ENCODE peak calls at places on chromosomes 11 and 22, in seven cellular contexts. One of them, this sample, is unnamed. For H3K4me1, the result is how much of the 10 kb centered on the place peaks cover.

GRCh38 chr11:57491371-57492061 is 24.0 kb downstream of the SLC43A1 start:
- DNase-seq in prostate gland: no peak
- DNase-seq in left ventricle myocardium inferior: peak
- DNase-seq in HAP-1: peak
- DNase-seq in body of pancreas: peak
- DNase-seq in H9: peak
- DNase-seq in sigmoid colon: no peak
- DNase-seq in this sample: peak

GRCh38 chr22:27913162-27913741 is 5.8 kb downstream of the PITPNB start:
- DNase-seq in sigmoid colon: no peak
- DNase-seq in prostate gland: no peak
- DNase-seq in body of pancreas: no peak
- DNase-seq in H9: no peak
- DNase-seq in HAP-1: no peak
- DNase-seq in left ventricle myocardium inferior: no peak
- DNase-seq in this sample: no peak

GRCh38 chr22:22394589-22394988 is 114.0 kb downstream of the ZNF280B start:
- DNase-seq in body of pancreas: no peak
- DNase-seq in H9: no peak
- DNase-seq in prostate gland: no peak
- DNase-seq in sigmoid colon: no peak
- DNase-seq in HAP-1: no peak
- DNase-seq in left ventricle myocardium inferior: no peak
- DNase-seq in this sample: peak

GRCh38 chr11:73401217-73401923 is 25.2 kb downstream of the RELT start:
- DNase-seq in sigmoid colon: no peak
- DNase-seq in left ventricle myocardium inferior: no peak
- DNase-seq in prostate gland: no peak
- DNase-seq in body of pancreas: no peak
- DNase-seq in HAP-1: no peak
- DNase-seq in H9: no peak
- DNase-seq in this sample: peak

GRCh38 chr11:76566811-76567210 is 103.7 kb downstream of the LRRC32 start:
- DNase-seq in body of pancreas: no peak
- DNase-seq in prostate gland: no peak
- DNase-seq in left ventricle myocardium inferior: no peak
- DNase-seq in sigmoid colon: no peak
- DNase-seq in HAP-1: no peak
- DNase-seq in H9: no peak
- DNase-seq in this sample: no peak

GRCh38 chr11:46106530-46107407 is 14.5 kb downstream of the PHF21A start:
- DNase-seq in prostate gland: no peak
- DNase-seq in H9: no peak
- DNase-seq in HAP-1: no peak
- DNase-seq in left ventricle myocardium inferior: no peak
- DNase-seq in sigmoid colon: no peak
- DNase-seq in body of pancreas: no peak
- DNase-seq in this sample: no peak

GRCh38 chr11:123190504-123190903 is 4.5 kb downstream of the CLMP start:
- DNase-seq in left ventricle myocardium inferior: no peak
- DNase-seq in H9: no peak
- DNase-seq in sigmoid colon: no peak
- DNase-seq in HAP-1: no peak
- DNase-seq in body of pancreas: no peak
- DNase-seq in prostate gland: no peak
- DNase-seq in this sample: no peak

GRCh38 chr11:560305-561147 is at the start of the genes LMNTD2 and RASSF7:
- DNase-seq in sigmoid colon: peak
- DNase-seq in HAP-1: peak
- DNase-seq in H9: peak
- DNase-seq in left ventricle myocardium inferior: peak
- DNase-seq in prostate gland: peak
- DNase-seq in body of pancreas: peak
- DNase-seq in this sample: peak

GRCh38 chr11:102610198-102610597 is 14.9 kb downstream of the MMP20 start:
- DNase-seq in H9: no peak
- DNase-seq in sigmoid colon: no peak
- DNase-seq in left ventricle myocardium inferior: no peak
- DNase-seq in HAP-1: no peak
- DNase-seq in body of pancreas: no peak
- DNase-seq in prostate gland: no peak
- DNase-seq in this sample: no peak

GRCh38 chr11:76318744-76319384 is 62.1 kb downstream of the THAP12 start:
- DNase-seq in prostate gland: peak
- DNase-seq in sigmoid colon: peak
- DNase-seq in body of pancreas: peak
- DNase-seq in H9: peak
- DNase-seq in HAP-1: peak
- DNase-seq in left ventricle myocardium inferior: peak
- DNase-seq in this sample: peak

GRCh38 chr11:18633256-18634139 is 644 bp downstream of the SPTY2D1 start:
- DNase-seq in H9: no peak
- DNase-seq in prostate gland: no peak
- DNase-seq in sigmoid colon: peak
- DNase-seq in HAP-1: peak
- DNase-seq in body of pancreas: no peak
- DNase-seq in left ventricle myocardium inferior: no peak
- DNase-seq in this sample: peak

GRCh38 chr22:41482319-41482935 is 13.5 kb downstream of the ACO2 start:
- DNase-seq in body of pancreas: no peak
- DNase-seq in prostate gland: no peak
- DNase-seq in H9: no peak
- DNase-seq in sigmoid colon: no peak
- DNase-seq in left ventricle myocardium inferior: no peak
- DNase-seq in HAP-1: no peak
- DNase-seq in this sample: no peak

GRCh38 chr11:42967653-42968052 is 344.1 kb upstream of the API5 start:
- DNase-seq in HAP-1: no peak
- DNase-seq in sigmoid colon: no peak
- DNase-seq in left ventricle myocardium inferior: no peak
- DNase-seq in prostate gland: no peak
- DNase-seq in H9: no peak
- DNase-seq in body of pancreas: no peak
- DNase-seq in this sample: no peak

GRCh38 chr11:11534981-11535380 is 86.8 kb downstream of the GALNT18 start:
- DNase-seq in HAP-1: no peak
- DNase-seq in body of pancreas: peak
- DNase-seq in H9: no peak
- DNase-seq in sigmoid colon: no peak
- DNase-seq in left ventricle myocardium inferior: no peak
- DNase-seq in prostate gland: no peak
- DNase-seq in this sample: no peak

GRCh38 chr11:61007383-61007970 is 36.0 kb downstream of the CD6 start:
- DNase-seq in sigmoid colon: no peak
- DNase-seq in body of pancreas: peak
- DNase-seq in H9: peak
- DNase-seq in prostate gland: no peak
- DNase-seq in left ventricle myocardium inferior: no peak
- DNase-seq in HAP-1: no peak
- DNase-seq in this sample: peak

GRCh38 chr11:3967695-3968094 is 112.2 kb downstream of the STIM1 start:
- DNase-seq in left ventricle myocardium inferior: no peak
- DNase-seq in body of pancreas: no peak
- DNase-seq in prostate gland: no peak
- DNase-seq in sigmoid colon: no peak
- DNase-seq in HAP-1: no peak
- DNase-seq in H9: no peak
- DNase-seq in this sample: no peak

GRCh38 chr11:120139316-120140069 is 1.6 kb upstream of the TRIM29 start:
- DNase-seq in body of pancreas: no peak
- DNase-seq in left ventricle myocardium inferior: no peak
- DNase-seq in sigmoid colon: no peak
- DNase-seq in prostate gland: peak
- DNase-seq in HAP-1: no peak
- DNase-seq in H9: peak
- DNase-seq in this sample: peak

GRCh38 chr22:31211862-31212730 is at the start of gene LIMK2:
- DNase-seq in left ventricle myocardium inferior: peak
- DNase-seq in HAP-1: peak
- DNase-seq in prostate gland: peak
- DNase-seq in sigmoid colon: peak
- DNase-seq in H9: peak
- DNase-seq in body of pancreas: peak
- DNase-seq in this sample: peak

GRCh38 chr11:109853156-109853776 is 239.9 kb upstream of the ZC3H12C start:
- DNase-seq in HAP-1: peak
- DNase-seq in H9: no peak
- DNase-seq in sigmoid colon: no peak
- DNase-seq in left ventricle myocardium inferior: no peak
- DNase-seq in body of pancreas: no peak
- DNase-seq in prostate gland: no peak
- DNase-seq in this sample: no peak

GRCh38 chr11:45847908-45848316 is 637 bp downstream of the CRY2 start:
- DNase-seq in HAP-1: peak
- DNase-seq in prostate gland: peak
- DNase-seq in H9: peak
- DNase-seq in sigmoid colon: peak
- DNase-seq in body of pancreas: peak
- DNase-seq in left ventricle myocardium inferior: peak
- DNase-seq in this sample: peak

GRCh38 chr22:48710410-48710809 is 1117.3 kb downstream of the BRD1 start:
- DNase-seq in prostate gland: no peak
- DNase-seq in left ventricle myocardium inferior: peak
- DNase-seq in sigmoid colon: peak
- DNase-seq in HAP-1: no peak
- DNase-seq in body of pancreas: no peak
- DNase-seq in H9: no peak
- DNase-seq in this sample: no peak

GRCh38 chr11:60159284-60159683 is 23.6 kb downstream of the MS4A6A start:
- DNase-seq in H9: no peak
- DNase-seq in sigmoid colon: no peak
- DNase-seq in prostate gland: no peak
- DNase-seq in HAP-1: no peak
- DNase-seq in body of pancreas: no peak
- DNase-seq in left ventricle myocardium inferior: no peak
- DNase-seq in this sample: no peak

GRCh38 chr22:33582822-33583400 is 337.4 kb downstream of the LARGE1 start:
- DNase-seq in sigmoid colon: no peak
- DNase-seq in HAP-1: no peak
- DNase-seq in H9: no peak
- DNase-seq in prostate gland: no peak
- DNase-seq in body of pancreas: no peak
- DNase-seq in left ventricle myocardium inferior: no peak
- DNase-seq in this sample: no peak
- H3K4me1 ChIP-seq in sigmoid colon: under half
- H3K4me1 ChIP-seq in HAP-1: under half
- H3K4me1 ChIP-seq in H9: under half
- H3K4me1 ChIP-seq in prostate gland: under half
- H3K4me1 ChIP-seq in body of pancreas: under half
- H3K4me1 ChIP-seq in left ventricle myocardium inferior: under half
- H3K4me1 ChIP-seq in this sample: under half

DNA sequence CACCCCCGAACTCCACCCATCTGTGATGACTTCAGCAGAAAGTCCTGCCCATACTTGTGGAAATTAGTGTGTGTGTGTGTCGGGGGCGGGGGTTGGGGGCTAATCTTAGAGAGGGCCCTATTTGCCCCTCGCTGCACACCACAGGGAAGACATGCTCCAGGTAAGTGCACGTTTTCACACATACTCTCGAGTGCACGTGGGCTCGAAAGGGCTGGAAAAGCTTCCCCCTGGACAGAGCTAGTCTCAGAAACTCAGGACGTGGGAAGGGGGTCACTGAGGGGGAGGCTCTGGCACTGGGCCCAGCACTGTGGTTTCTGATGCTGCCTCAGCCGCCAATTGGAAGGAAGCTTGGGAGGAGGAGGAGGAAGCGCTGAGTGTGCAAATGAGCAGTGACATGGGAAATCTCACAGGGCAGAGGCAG is 40.7 kb upstream of the CD82 start:
- DNase-seq in H9: no peak
- DNase-seq in body of pancreas: no peak
- DNase-seq in left ventricle myocardium inferior: no peak
- DNase-seq in prostate gland: no peak
- DNase-seq in HAP-1: no peak
- DNase-seq in sigmoid colon: no peak
- DNase-seq in this sample: no peak
- H3K4me1 ChIP-seq in H9: under half
- H3K4me1 ChIP-seq in body of pancreas: under half
- H3K4me1 ChIP-seq in left ventricle myocardium inferior: under half
- H3K4me1 ChIP-seq in prostate gland: under half
- H3K4me1 ChIP-seq in HAP-1: under half
- H3K4me1 ChIP-seq in sigmoid colon: under half
- H3K4me1 ChIP-seq in this sample: under half

DNA sequence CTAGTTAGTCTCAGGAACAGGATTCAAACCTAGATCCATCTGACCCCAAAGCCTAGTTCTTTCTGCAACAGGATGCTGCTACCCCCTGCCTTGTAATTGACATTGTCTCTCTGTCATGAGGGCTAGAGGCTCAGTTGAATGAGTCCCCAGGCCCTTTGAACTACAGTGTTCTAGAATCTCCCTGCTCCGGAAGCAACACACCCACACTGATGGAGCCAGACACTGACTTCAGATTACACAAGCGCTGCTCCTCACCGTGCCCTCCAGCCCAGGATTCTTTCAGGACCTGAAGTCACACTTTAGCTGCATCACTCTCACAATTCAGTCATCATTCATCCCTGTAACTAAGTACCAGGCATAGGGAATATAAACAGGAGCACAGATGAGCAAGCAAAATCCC is 69.7 kb downstream of the RAB30 start:
- DNase-seq in body of pancreas: no peak
- DNase-seq in H9: no peak
- DNase-seq in left ventricle myocardium inferior: no peak
- DNase-seq in HAP-1: no peak
- DNase-seq in prostate gland: no peak
- DNase-seq in sigmoid colon: no peak
- DNase-seq in this sample: no peak
- H3K4me1 ChIP-seq in body of pancreas: under half
- H3K4me1 ChIP-seq in H9: under half
- H3K4me1 ChIP-seq in left ventricle myocardium inferior: half or more
- H3K4me1 ChIP-seq in HAP-1: under half
- H3K4me1 ChIP-seq in prostate gland: under half
- H3K4me1 ChIP-seq in sigmoid colon: under half
- H3K4me1 ChIP-seq in this sample: under half

DNA sequence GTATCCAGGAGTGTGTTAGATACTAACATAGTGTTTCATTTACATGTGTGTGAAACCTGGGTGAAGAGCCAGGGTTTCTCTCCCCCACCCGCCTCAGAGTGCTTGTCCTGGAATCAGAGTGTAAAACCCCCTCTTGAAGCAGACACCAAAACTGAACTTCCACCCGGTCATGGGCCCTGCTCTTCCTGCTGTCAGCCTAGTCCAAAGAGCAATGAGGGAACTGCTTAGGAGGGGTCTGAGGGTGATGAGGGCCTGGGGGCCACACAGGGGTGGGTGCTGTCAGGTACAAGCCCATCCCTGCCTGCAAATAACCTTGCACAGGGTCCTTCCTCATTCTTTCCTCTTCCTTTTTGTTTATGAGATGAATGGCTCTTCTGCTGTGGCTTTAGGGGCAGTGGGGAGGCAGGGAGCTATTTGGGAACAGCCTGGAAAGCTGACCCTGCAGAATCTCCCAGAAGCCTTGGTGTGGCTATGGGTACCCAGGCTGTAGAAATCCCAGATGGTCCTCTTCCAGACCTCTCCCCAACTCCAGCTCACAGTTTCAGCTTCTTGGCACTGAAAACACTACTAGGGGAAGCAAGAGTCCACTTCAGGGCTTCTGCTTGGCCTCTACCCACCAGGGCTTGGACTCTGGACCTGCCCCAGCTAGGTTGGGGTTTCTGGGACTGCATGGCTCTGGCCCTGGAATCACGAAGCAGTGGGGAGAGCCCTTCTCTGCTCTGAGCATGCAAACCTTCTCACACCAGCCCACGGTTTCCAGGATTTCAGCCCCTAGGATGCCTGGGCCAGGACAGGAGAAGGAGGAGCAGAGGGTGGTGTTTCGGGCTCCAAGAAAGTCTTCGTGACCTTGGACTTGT is 8.5 kb downstream of the BATF2 start:
- DNase-seq in body of pancreas: no peak
- DNase-seq in sigmoid colon: no peak
- DNase-seq in H9: no peak
- DNase-seq in prostate gland: no peak
- DNase-seq in left ventricle myocardium inferior: no peak
- DNase-seq in HAP-1: no peak
- DNase-seq in this sample: no peak
- H3K4me1 ChIP-seq in body of pancreas: under half
- H3K4me1 ChIP-seq in sigmoid colon: under half
- H3K4me1 ChIP-seq in H9: under half
- H3K4me1 ChIP-seq in prostate gland: under half
- H3K4me1 ChIP-seq in left ventricle myocardium inferior: under half
- H3K4me1 ChIP-seq in HAP-1: under half
- H3K4me1 ChIP-seq in this sample: under half

This sample was measured in endodermal cell.